ENCODE peak calls at places on chromosomes 7 and 10, in six cellular contexts. G is A673; B is M059J; R is adrenal gland; M is AG04450; F is central memory CD4-positive, alpha-beta T cell. V is an unnamed sample.
A peak's percentile ranks its signal among the peaks of the same experiment; 100 is the strongest.

GRCh38 chr7:124758327-124758726 is 7.3 kb downstream of the GPR37 start:
- DNase-seq in G (no peak), B (peak; percentile 27), R (no peak), M (no peak), F (no peak), V (no peak)

GRCh38 chr10:72171175-72171630 is 44.6 kb upstream of the ANAPC16 start:
- DNase-seq in G (peak; percentile 50), B (peak; percentile 99), R (peak; percentile 60), M (no peak), F (no peak), V (peak; percentile 94)

GRCh38 chr10:74917481-74918077 is 91.2 kb downstream of the KAT6B start:
- DNase-seq in G (no peak), B (peak; percentile 84), R (no peak), M (no peak), F (no peak), V (peak; percentile 86)

GRCh38 chr10:31143331-31143935 is 111.8 kb upstream of the ZNF438 start:
- DNase-seq in G (no peak), B (no peak), R (no peak), M (no peak), F (no peak), V (no peak)

GRCh38 chr7:45181286-45181960 is 23.8 kb downstream of the RAMP3 start:
- DNase-seq in G (no peak), B (no peak), R (no peak), M (no peak), F (no peak), V (no peak)

GRCh38 chr7:100516135-100516812 is 22.7 kb upstream of the AGFG2 start:
- DNase-seq in G (peak; percentile 64), B (peak; percentile 94), R (peak; percentile 4), M (peak; percentile 64), F (peak; percentile 76), V (peak; percentile 31)

GRCh38 chr7:41451826-41452225 is 251.1 kb downstream of the INHBA start:
- DNase-seq in G (no peak), B (peak; percentile 60), R (no peak), M (no peak), F (no peak), V (no peak)

GRCh38 chr10:63114031-63114814 is 18.9 kb upstream of the NRBF2 start:
- DNase-seq in G (no peak), B (peak; percentile 55), R (peak; percentile 90), M (peak; percentile 76), F (no peak), V (no peak)

GRCh38 chr10:71516890-71517289 is 120.2 kb downstream of the CDH23 start:
- DNase-seq in G (no peak), B (peak; percentile 4), R (no peak), M (no peak), F (no peak), V (no peak)

GRCh38 chr10:126663880-126664279 is 6.6 kb downstream of the C10orf90 start:
- DNase-seq in G (peak; percentile 37), B (peak; percentile 90), R (no peak), M (no peak), F (no peak), V (no peak)

GRCh38 chr10:131143425-131144165 is 167.9 kb downstream of the TCERG1L start:
- DNase-seq in G (no peak), B (no peak), R (no peak), M (no peak), F (no peak), V (no peak)

GRCh38 chr7:64883113-64883905 is 19.8 kb upstream of the ZNF273 start:
- DNase-seq in G (no peak), B (no peak), R (no peak), M (no peak), F (no peak), V (no peak)

GRCh38 chr10:86122646-86123045 is 243.9 kb downstream of the GRID1 start:
- DNase-seq in G (no peak), B (no peak), R (no peak), M (no peak), F (no peak), V (no peak)

GRCh38 chr10:21209495-21209894 is 312.4 kb upstream of the NEBL start:
- DNase-seq in G (no peak), B (no peak), R (no peak), M (no peak), F (no peak), V (no peak)

GRCh38 chr10:19654576-19654975 is 161.7 kb upstream of the PLXDC2 start:
- DNase-seq in G (no peak), B (peak; percentile 26), R (no peak), M (peak; percentile 65), F (no peak), V (no peak)

GRCh38 chr10:72277996-72278667 is 4.4 kb downstream of the DDIT4 start:
- DNase-seq in G (no peak), B (no peak), R (no peak), M (no peak), F (no peak), V (no peak)

GRCh38 chr7:23685770-23686169 is 5.8 kb downstream of the FAM221A start:
- DNase-seq in G (no peak), B (peak; percentile 56), R (no peak), M (no peak), F (no peak), V (no peak)

GRCh38 chr7:951881-952547 is 2.5 kb downstream of the ADAP1 start:
- DNase-seq in G (no peak), B (no peak), R (no peak), M (no peak), F (no peak), V (no peak)

GRCh38 chr7:135980665-135981180 is 3.6 kb upstream of the MTPN start:
- DNase-seq in G (peak; percentile 93), B (peak; percentile 94), R (peak; percentile 68), M (no peak), F (peak; percentile 86), V (peak; percentile 19)

GRCh38 chr10:89494615-89495014 is 40.8 kb downstream of the SLC16A12 start:
- DNase-seq in G (no peak), B (no peak), R (no peak), M (no peak), F (no peak), V (no peak)

GRCh38 chr10:115355162-115355760 is 262.1 kb downstream of the ATRNL1 start:
- DNase-seq in G (peak; percentile 70), B (peak; percentile 65), R (peak; percentile 60), M (peak; percentile 30), F (no peak), V (peak; percentile 44)

GRCh38 chr10:89079991-89080390 is 89.4 kb downstream of the FAS start:
- DNase-seq in G (no peak), B (peak; percentile 48), R (no peak), M (no peak), F (no peak), V (no peak)

GRCh38 chr7:157465597-157466348 is 129.0 kb downstream of the DNAJB6 start:
- DNase-seq in G (no peak), B (no peak), R (no peak), M (no peak), F (no peak), V (no peak)

GRCh38 chr10:11610151-11610854 is 1.1 kb downstream of the USP6NL start:
- DNase-seq in G (no peak), B (no peak), R (no peak), M (no peak), F (no peak), V (no peak)

GRCh38 chr10:72010234-72010992 is 46.2 kb downstream of the CHST3 start:
- DNase-seq in G (no peak), B (no peak), R (no peak), M (no peak), F (no peak), V (no peak)

GRCh38 chr10:77386833-77387232 is 250.8 kb downstream of the KCNMA1 start:
- DNase-seq in G (no peak), B (peak; percentile 71), R (no peak), M (peak; percentile 69), F (no peak), V (no peak)

GRCh38 chr10:88472540-88472939 is 110.6 kb downstream of the RNLS start:
- DNase-seq in G (no peak), B (no peak), R (no peak), M (no peak), F (no peak), V (no peak)

V was measured in kidney epithelial cell.